ENCODE peak calls at places on chromosomes 7 and 10, in ten cellular contexts. A, S, C, F, I, J, X, L, V and T are unnamed samples.

GRCh38 chr10:34598972-34599371 is 216.1 kb downstream of the PARD3 start:
- DNase-seq in A (no peak), C (no peak), I (no peak), F (peak), L (no peak), J (no peak), V (no peak), S (no peak), X (peak), T (no peak)

GRCh38 chr7:1418505-1419309 is 40.6 kb downstream of the MICALL2 start:
- DNase-seq in I (no peak), A (no peak), X (no peak), S (no peak), C (no peak), F (peak), J (no peak), L (no peak), V (no peak), T (no peak)

GRCh38 chr10:90087197-90088007 is 386.0 kb downstream of the KIF20B start:
- DNase-seq in S (no peak), V (no peak), L (no peak), J (no peak), X (peak), F (peak), C (no peak), I (no peak), A (no peak), T (no peak)

GRCh38 chr7:19930851-19931250 is 157.4 kb upstream of the TMEM196 start:
- DNase-seq in F (no peak), L (no peak), V (no peak), I (no peak), J (no peak), X (no peak), A (no peak), C (no peak), S (no peak), T (no peak)

GRCh38 chr7:46226860-46227259 is 305.8 kb upstream of the IGFBP3 start:
- DNase-seq in C (no peak), F (no peak), I (no peak), X (peak), A (no peak), J (no peak), S (no peak), V (no peak), L (no peak), T (no peak)

GRCh38 chr7:30863694-30864011 is 48.0 kb upstream of the AQP1 start:
- DNase-seq in S (no peak), C (no peak), V (no peak), A (no peak), I (peak), J (no peak), F (peak), X (peak), L (no peak), T (peak)

GRCh38 chr10:5685764-5686240 is 1.2 kb downstream of the TASOR2 start:
- DNase-seq in L (peak), S (no peak), A (no peak), C (no peak), I (peak), X (peak), J (no peak), F (peak), V (no peak), T (no peak)

GRCh38 chr7:28904539-28905143 is 53.5 kb downstream of the TRIL start:
- DNase-seq in J (no peak), S (no peak), L (no peak), X (no peak), A (no peak), C (no peak), V (no peak), I (no peak), F (no peak), T (no peak)

GRCh38 chr7:8037151-8037550 is 68.6 kb downstream of the GLCCI1 start:
- DNase-seq in L (no peak), V (no peak), A (no peak), J (no peak), C (no peak), X (no peak), F (no peak), I (no peak), S (no peak), T (no peak)

GRCh38 chr7:10860516-10860915 is 113.2 kb upstream of the PHF14 start:
- DNase-seq in F (no peak), V (no peak), I (no peak), L (no peak), J (no peak), X (no peak), A (no peak), S (no peak), C (no peak), T (no peak)

GRCh38 chr7:92813390-92814024 is 22.9 kb downstream of the CDK6 start:
- DNase-seq in V (no peak), J (no peak), C (no peak), L (no peak), X (peak), S (no peak), A (no peak), F (peak), I (peak), T (no peak)

GRCh38 chr10:124092270-124093075 is 925 bp downstream of the CHST15 start:
- DNase-seq in S (peak), L (peak), A (peak), J (peak), V (peak), C (peak), F (no peak), X (peak), I (no peak), T (no peak)

GRCh38 chr10:86139066-86139657 is 227.4 kb downstream of the GRID1 start:
- DNase-seq in A (no peak), F (no peak), X (no peak), I (no peak), L (peak), C (no peak), V (no peak), S (no peak), J (no peak), T (no peak)

GRCh38 chr7:127909424-127910152 is 121.6 kb downstream of the LRRC4 start:
- DNase-seq in V (no peak), C (no peak), J (no peak), X (no peak), F (no peak), L (no peak), I (no peak), S (no peak), A (no peak), T (no peak)

GRCh38 chr10:31149835-31150512 is 118.3 kb upstream of the ZNF438 start:
- DNase-seq in X (no peak), I (no peak), V (no peak), A (no peak), F (no peak), S (no peak), J (no peak), C (no peak), L (no peak), T (no peak)

GRCh38 chr10:5629789-5630436 is 36.5 kb downstream of the ASB13 start:
- DNase-seq in X (peak), L (peak), F (peak), S (peak), C (peak), V (peak), I (peak), A (peak), J (peak), T (peak)

GRCh38 chr10:95789928-95790327 is 34.0 kb downstream of the ENTPD1 start:
- DNase-seq in J (no peak), F (peak), A (no peak), I (no peak), L (no peak), V (no peak), C (no peak), S (no peak), X (no peak), T (no peak)

GRCh38 chr7:78363866-78364265 is 565.3 kb downstream of the PHTF2 start:
- DNase-seq in J (no peak), F (no peak), S (no peak), X (no peak), V (no peak), L (no peak), I (no peak), A (no peak), C (no peak), T (no peak)

DNA sequence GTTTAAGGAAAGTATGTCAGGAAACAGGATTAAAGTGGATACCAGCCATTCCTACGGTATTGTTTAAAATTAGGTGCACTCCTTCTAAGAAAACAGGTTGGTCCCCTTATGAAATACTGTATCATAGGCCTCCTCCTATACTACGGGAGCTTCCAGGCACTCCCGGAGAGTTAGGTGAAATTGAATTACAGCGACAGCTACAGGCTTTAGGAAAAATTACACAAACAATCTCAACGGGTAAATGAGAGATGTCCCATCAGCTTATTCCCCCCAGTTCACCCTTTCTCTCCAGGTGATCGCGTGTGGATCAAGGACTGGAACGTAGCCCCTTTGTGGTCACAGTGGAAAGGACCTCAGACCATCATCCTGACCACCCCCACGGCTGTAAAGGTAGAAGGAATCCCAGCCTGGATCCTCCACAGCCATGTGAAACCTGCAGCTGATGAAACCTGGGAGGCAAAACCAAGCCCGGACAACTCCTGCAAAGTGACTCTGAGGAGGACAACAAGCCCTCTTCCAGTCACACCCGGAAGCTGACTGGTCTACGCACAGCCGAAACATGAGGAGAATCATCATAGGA is 25.1 kb upstream of the GHITM start:
- DNase-seq in S (no peak), X (no peak), C (no peak), A (no peak), L (peak), V (no peak), J (no peak), I (no peak), F (peak), T (no peak)
- TF ChIP-seq CTCF in S (no peak), X (peak), C (no peak), A (no peak), L (peak), V (no peak), J (no peak), I (peak), F (peak), T (no peak)

GRCh38 chr7:48106906-48107659 is 18.0 kb downstream of the UPP1 start:
- DNase-seq in V (no peak), L (no peak), A (no peak), S (no peak), C (no peak), J (no peak), X (no peak), F (no peak), I (no peak), T (no peak)

GRCh38 chr7:48108959-48109847 is 20.1 kb downstream of the UPP1 start:
- DNase-seq in I (no peak), C (no peak), F (no peak), J (no peak), L (no peak), V (no peak), X (no peak), S (no peak), A (no peak), T (no peak)

GRCh38 chr7:48109848-48110663 is 21.0 kb downstream of the UPP1 start:
- DNase-seq in X (peak), C (peak), I (no peak), F (peak), A (peak), V (peak), J (peak), S (peak), L (peak), T (no peak)

GRCh38 chr7:48110868-48111267 is 21.8 kb downstream of the UPP1 start:
- DNase-seq in J (no peak), V (no peak), I (no peak), X (no peak), C (no peak), A (no peak), F (no peak), L (no peak), S (no peak), T (no peak)

DNA sequence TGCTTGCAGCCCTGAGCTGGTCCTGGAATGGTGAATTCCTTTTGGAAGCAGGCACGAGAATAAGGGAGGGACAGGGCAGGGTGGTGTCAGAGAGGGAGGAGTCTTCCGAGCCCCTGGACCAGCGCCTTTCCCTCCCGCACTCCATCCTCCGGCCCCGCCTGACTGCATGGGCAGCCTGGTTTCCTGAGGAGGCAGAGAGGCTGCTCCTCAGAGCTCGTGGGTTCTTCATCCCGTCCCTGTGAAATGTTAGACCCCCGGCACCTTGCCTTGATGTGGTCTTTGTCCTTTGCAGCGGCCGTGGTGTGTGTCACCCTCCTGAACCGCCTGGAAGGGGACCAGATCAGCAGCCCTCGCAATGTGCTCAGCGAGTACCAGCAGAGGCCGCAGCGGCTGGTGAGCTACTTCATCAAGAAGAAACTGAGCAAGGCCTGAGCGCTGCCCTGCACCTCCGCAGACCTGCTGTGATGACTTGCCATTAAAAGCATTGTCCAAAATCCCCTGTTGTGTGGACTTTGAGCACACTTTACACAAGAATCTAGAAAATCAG is 18.9 kb downstream of the UPP1 start:
- DNase-seq in S (no peak), X (no peak), J (no peak), C (no peak), V (no peak), F (no peak), L (no peak), I (no peak), A (no peak), T (no peak)
- H3K4me3 ChIP-seq in S (no peak), X (no peak), J (no peak), C (no peak), V (no peak), F (no peak), L (no peak), I (no peak), A (no peak), T (no peak)

DNA sequence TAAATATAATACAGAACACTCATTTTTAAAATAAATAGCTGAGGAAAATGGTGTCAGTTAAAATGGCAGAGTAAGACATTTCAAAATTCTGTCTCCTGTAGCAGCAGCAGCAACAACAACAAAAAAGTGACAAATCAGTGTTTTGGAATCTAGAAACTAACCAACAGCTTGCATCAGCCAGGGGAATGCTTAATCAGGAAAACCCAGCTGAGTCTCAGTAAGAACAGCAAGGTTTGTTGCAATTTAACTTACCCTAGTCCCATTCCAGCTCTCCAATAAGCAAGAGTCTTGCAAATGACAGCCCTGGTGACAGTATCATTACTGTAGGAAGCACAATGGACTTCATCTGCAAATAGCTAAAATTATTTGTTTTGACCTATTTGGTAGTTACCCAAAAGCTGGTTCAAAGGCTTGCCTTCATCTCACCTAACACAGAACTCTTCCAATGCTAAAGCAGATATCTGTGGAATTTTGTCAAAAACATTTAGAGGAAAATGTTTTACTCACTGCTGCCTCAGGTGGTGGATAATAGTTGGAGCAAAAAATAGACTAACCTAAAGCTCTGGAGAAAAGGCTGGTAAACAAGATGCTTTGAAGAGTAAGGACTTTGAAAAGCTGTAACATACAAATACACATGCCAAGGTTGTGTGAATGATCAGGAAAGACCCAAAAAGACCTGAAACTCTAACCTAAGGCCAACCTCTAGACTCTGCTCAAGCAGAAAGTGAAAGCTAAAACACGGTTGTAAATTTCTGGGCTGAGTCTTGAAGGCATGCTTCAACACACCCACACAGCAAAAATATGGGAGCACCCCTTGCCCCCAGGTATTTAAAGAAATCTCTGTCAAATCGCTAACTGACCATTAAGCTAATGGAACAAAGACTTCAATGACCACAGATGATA is 9.9 kb upstream of the ARHGAP22 start:
- DNase-seq in I (peak), A (no peak), J (no peak), L (no peak), F (peak), S (no peak), X (peak), C (no peak), V (no peak), T (no peak)
- TF ChIP-seq CTCF in I (peak), A (no peak), J (no peak), L (peak), F (peak), S (no peak), X (peak), C (no peak), V (no peak), T (peak)

DNA sequence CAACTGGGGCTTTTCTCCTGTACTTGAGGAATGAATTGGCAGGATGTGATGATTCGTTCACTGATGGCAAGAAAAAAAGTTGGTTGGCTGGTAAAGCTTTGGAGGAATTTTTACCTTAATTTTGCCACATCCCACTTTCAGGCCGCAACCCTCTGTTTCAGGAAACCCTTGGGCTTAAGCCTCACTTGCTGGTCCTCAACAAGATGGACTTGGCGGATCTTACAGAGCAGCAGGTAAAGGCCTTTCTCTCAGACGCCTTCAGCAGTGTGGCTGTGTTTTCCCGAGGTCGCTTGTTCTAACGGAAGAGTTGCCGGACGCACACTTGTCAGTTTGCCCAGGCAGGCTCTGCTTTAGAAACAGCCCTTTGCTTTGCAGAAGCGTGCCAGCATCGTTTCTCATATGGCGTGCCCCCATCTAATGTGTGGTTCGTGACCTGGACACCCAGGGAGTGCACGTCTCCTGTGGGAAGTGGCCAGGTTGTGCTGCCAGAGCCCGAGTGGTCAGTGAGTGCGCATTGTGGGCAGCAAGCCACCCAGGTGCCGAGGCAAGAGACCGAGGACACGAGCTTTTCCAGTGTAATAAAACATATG is 2.2 kb downstream of the MTG1 start:
- DNase-seq in X (no peak), F (no peak), L (no peak), I (no peak), V (no peak), S (no peak), J (no peak), A (no peak), C (peak), T (no peak)
- H3K4me3 ChIP-seq in X (no peak), F (no peak), L (no peak), I (no peak), V (no peak), S (no peak), J (no peak), A (no peak), C (no peak), T (no peak)